ENCODE peak calls at places on chromosomes 11 and 22, in seven cellular contexts. One of them, this sample, is unnamed.

GRCh38 chr11:46050065-46050464 is 71.2 kb downstream of the PHF21A start:
- DNase-seq in left ventricle myocardium inferior: no peak
- DNase-seq in PC-3: peak; percentile 23
- DNase-seq in CD8-positive, alpha-beta T cell: no peak
- DNase-seq in body of pancreas: peak; percentile 25
- DNase-seq in HCT116: peak; percentile 10
- DNase-seq in fibroblast of lung: peak; percentile 93
- DNase-seq in this sample: no peak

GRCh38 chr22:48475661-48476345 is 1351.9 kb downstream of the BRD1 start:
- DNase-seq in PC-3: no peak
- DNase-seq in CD8-positive, alpha-beta T cell: no peak
- DNase-seq in left ventricle myocardium inferior: no peak
- DNase-seq in fibroblast of lung: no peak
- DNase-seq in HCT116: no peak
- DNase-seq in body of pancreas: no peak
- DNase-seq in this sample: no peak

GRCh38 chr11:75352417-75353206 is 1.2 kb upstream of the ARRB1 start:
- DNase-seq in body of pancreas: peak; percentile 54
- DNase-seq in PC-3: no peak
- DNase-seq in fibroblast of lung: no peak
- DNase-seq in HCT116: no peak
- DNase-seq in CD8-positive, alpha-beta T cell: no peak
- DNase-seq in left ventricle myocardium inferior: no peak
- DNase-seq in this sample: no peak

GRCh38 chr11:66543263-66544107 is 2.4 kb downstream of the ZDHHC24 start:
- DNase-seq in PC-3: no peak
- DNase-seq in body of pancreas: peak; percentile 28
- DNase-seq in HCT116: no peak
- DNase-seq in fibroblast of lung: peak; percentile 64
- DNase-seq in left ventricle myocardium inferior: peak; percentile 28
- DNase-seq in CD8-positive, alpha-beta T cell: peak; percentile 61
- DNase-seq in this sample: peak; percentile 89

GRCh38 chr11:74257934-74258553 is 53.4 kb downstream of the P4HA3 start:
- DNase-seq in PC-3: peak; percentile 64
- DNase-seq in CD8-positive, alpha-beta T cell: no peak
- DNase-seq in left ventricle myocardium inferior: peak; percentile 55
- DNase-seq in body of pancreas: peak; percentile 58
- DNase-seq in HCT116: no peak
- DNase-seq in fibroblast of lung: peak; percentile 61
- DNase-seq in this sample: no peak

GRCh38 chr11:122440783-122441701 is 214.5 kb upstream of the UBASH3B start:
- DNase-seq in fibroblast of lung: peak; percentile 8
- DNase-seq in left ventricle myocardium inferior: peak; percentile 43
- DNase-seq in CD8-positive, alpha-beta T cell: no peak
- DNase-seq in PC-3: no peak
- DNase-seq in HCT116: no peak
- DNase-seq in body of pancreas: no peak
- DNase-seq in this sample: no peak

GRCh38 chr22:19429950-19430889 is 1.3 kb downstream of the HIRA start:
- DNase-seq in body of pancreas: no peak
- DNase-seq in CD8-positive, alpha-beta T cell: no peak
- DNase-seq in PC-3: peak; percentile 7
- DNase-seq in HCT116: no peak
- DNase-seq in left ventricle myocardium inferior: peak; percentile 31
- DNase-seq in fibroblast of lung: peak; percentile 78
- DNase-seq in this sample: no peak

GRCh38 chr22:24937114-24937513 is 9.4 kb downstream of the LHFPL7 start:
- DNase-seq in PC-3: peak; percentile 49
- DNase-seq in CD8-positive, alpha-beta T cell: no peak
- DNase-seq in body of pancreas: no peak
- DNase-seq in left ventricle myocardium inferior: no peak
- DNase-seq in HCT116: no peak
- DNase-seq in fibroblast of lung: peak; percentile 7
- DNase-seq in this sample: peak; percentile 57

GRCh38 chr11:62324738-62325556 is 12.3 kb upstream of the ASRGL1 start:
- DNase-seq in left ventricle myocardium inferior: peak; percentile 31
- DNase-seq in CD8-positive, alpha-beta T cell: peak; percentile 41
- DNase-seq in fibroblast of lung: no peak
- DNase-seq in PC-3: peak; percentile 66
- DNase-seq in body of pancreas: no peak
- DNase-seq in HCT116: peak; percentile 34
- DNase-seq in this sample: peak; percentile 69

GRCh38 chr11:70090989-70091388 is 12.9 kb downstream of the ANO1 start:
- DNase-seq in HCT116: no peak
- DNase-seq in CD8-positive, alpha-beta T cell: no peak
- DNase-seq in left ventricle myocardium inferior: peak; percentile 69
- DNase-seq in fibroblast of lung: peak; percentile 33
- DNase-seq in body of pancreas: no peak
- DNase-seq in PC-3: no peak
- DNase-seq in this sample: no peak

GRCh38 chr11:75103380-75104026 is 6.8 kb upstream of the OR2AT4 start:
- DNase-seq in CD8-positive, alpha-beta T cell: no peak
- DNase-seq in PC-3: peak; percentile 73
- DNase-seq in left ventricle myocardium inferior: no peak
- DNase-seq in fibroblast of lung: peak; percentile 77
- DNase-seq in body of pancreas: no peak
- DNase-seq in HCT116: no peak
- DNase-seq in this sample: no peak

GRCh38 chr11:70541176-70541575 is 142.8 kb downstream of the CTTN start:
- DNase-seq in PC-3: no peak
- DNase-seq in body of pancreas: no peak
- DNase-seq in HCT116: no peak
- DNase-seq in CD8-positive, alpha-beta T cell: no peak
- DNase-seq in fibroblast of lung: no peak
- DNase-seq in left ventricle myocardium inferior: no peak
- DNase-seq in this sample: no peak

GRCh38 chr11:94740975-94741707 is 27.0 kb upstream of the AMOTL1 start:
- DNase-seq in fibroblast of lung: peak; percentile 63
- DNase-seq in HCT116: peak; percentile 48
- DNase-seq in PC-3: peak; percentile 87
- DNase-seq in body of pancreas: peak; percentile 53
- DNase-seq in left ventricle myocardium inferior: no peak
- DNase-seq in CD8-positive, alpha-beta T cell: no peak
- DNase-seq in this sample: peak; percentile 60

GRCh38 chr22:35862697-35863096 is 145.0 kb downstream of the APOL5 start:
- DNase-seq in HCT116: no peak
- DNase-seq in body of pancreas: no peak
- DNase-seq in fibroblast of lung: no peak
- DNase-seq in CD8-positive, alpha-beta T cell: no peak
- DNase-seq in left ventricle myocardium inferior: no peak
- DNase-seq in PC-3: no peak
- DNase-seq in this sample: no peak

GRCh38 chr11:102430158-102430836 is 22.3 kb downstream of the TMEM123 start:
- DNase-seq in HCT116: no peak
- DNase-seq in PC-3: no peak
- DNase-seq in fibroblast of lung: peak; percentile 57
- DNase-seq in left ventricle myocardium inferior: no peak
- DNase-seq in CD8-positive, alpha-beta T cell: no peak
- DNase-seq in body of pancreas: no peak
- DNase-seq in this sample: no peak

GRCh38 chr11:109954534-109954933 is 138.7 kb upstream of the ZC3H12C start:
- DNase-seq in fibroblast of lung: no peak
- DNase-seq in PC-3: no peak
- DNase-seq in body of pancreas: no peak
- DNase-seq in CD8-positive, alpha-beta T cell: no peak
- DNase-seq in HCT116: no peak
- DNase-seq in left ventricle myocardium inferior: no peak
- DNase-seq in this sample: no peak

DNA sequence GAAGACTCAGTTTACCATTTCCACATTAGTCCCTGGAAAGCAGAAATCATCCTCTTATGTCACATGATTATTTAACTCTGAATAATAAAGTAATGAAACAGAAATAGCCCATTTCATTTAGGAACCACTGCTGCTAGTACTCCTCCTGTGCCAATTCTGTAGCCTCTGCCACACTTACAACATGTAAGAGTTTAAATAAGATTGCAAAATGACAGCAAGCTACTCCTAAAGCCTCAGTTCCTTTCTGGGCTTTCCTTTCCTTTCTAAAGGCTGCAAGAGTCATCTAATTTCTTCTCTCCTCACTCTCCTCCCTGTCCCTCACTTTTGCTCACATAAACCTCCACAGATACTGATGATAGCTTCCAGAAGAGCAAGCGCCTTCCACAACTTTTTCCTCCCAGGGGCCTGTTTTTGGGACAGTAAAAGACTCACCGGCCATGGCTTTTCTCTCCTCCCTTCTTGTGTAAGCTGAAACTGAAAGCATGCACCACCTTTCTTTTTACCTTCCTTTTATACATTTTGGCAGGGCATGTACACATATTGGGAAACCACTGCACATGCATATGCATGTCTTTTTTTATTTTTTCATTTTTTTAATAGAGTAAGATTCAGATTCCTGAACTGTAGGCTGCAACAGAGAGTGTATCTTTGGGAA is 38.5 kb downstream of the CARD18 start:
- DNase-seq in left ventricle myocardium inferior: no peak
- DNase-seq in body of pancreas: no peak
- DNase-seq in HCT116: no peak
- DNase-seq in CD8-positive, alpha-beta T cell: no peak
- DNase-seq in fibroblast of lung: no peak
- DNase-seq in PC-3: no peak
- DNase-seq in this sample: no peak
- H3K4me3 ChIP-seq in left ventricle myocardium inferior: no peak overlapping the region
- H3K4me3 ChIP-seq in body of pancreas: no peak overlapping the region
- H3K4me3 ChIP-seq in HCT116: no peak overlapping the region
- H3K4me3 ChIP-seq in CD8-positive, alpha-beta T cell: no peak overlapping the region
- H3K4me3 ChIP-seq in fibroblast of lung: no peak overlapping the region
- H3K4me3 ChIP-seq in PC-3: no peak overlapping the region
- H3K4me3 ChIP-seq in this sample: no peak overlapping the region

GRCh38 chr11:2791521-2792375 is 92.0 kb upstream of the KCNQ1OT1 start:
- DNase-seq in fibroblast of lung: no peak
- DNase-seq in CD8-positive, alpha-beta T cell: peak; percentile 22
- DNase-seq in PC-3: no peak
- DNase-seq in body of pancreas: peak; percentile 30
- DNase-seq in HCT116: no peak
- DNase-seq in left ventricle myocardium inferior: peak; percentile 21
- DNase-seq in this sample: peak; percentile 4

GRCh38 chr11:2794419-2794795 is 91.2 kb downstream of the CDKN1C start:
- DNase-seq in fibroblast of lung: no peak
- DNase-seq in left ventricle myocardium inferior: peak; percentile 9
- DNase-seq in HCT116: no peak
- DNase-seq in PC-3: no peak
- DNase-seq in CD8-positive, alpha-beta T cell: no peak
- DNase-seq in body of pancreas: no peak
- DNase-seq in this sample: peak; percentile 3

GRCh38 chr11:2791139-2791520 is 91.3 kb upstream of the KCNQ1OT1 start:
- DNase-seq in fibroblast of lung: no peak
- DNase-seq in body of pancreas: peak; percentile 20
- DNase-seq in CD8-positive, alpha-beta T cell: no peak
- DNase-seq in PC-3: no peak
- DNase-seq in HCT116: no peak
- DNase-seq in left ventricle myocardium inferior: peak; percentile 15
- DNase-seq in this sample: no peak

GRCh38 chr11:2793781-2794418 is 91.7 kb downstream of the CDKN1C start:
- DNase-seq in CD8-positive, alpha-beta T cell: no peak
- DNase-seq in left ventricle myocardium inferior: peak; percentile 3
- DNase-seq in fibroblast of lung: no peak
- DNase-seq in body of pancreas: peak; percentile 9
- DNase-seq in HCT116: no peak
- DNase-seq in PC-3: no peak
- DNase-seq in this sample: peak; percentile 4

GRCh38 chr11:2792376-2793250 is 92.8 kb upstream of the KCNQ1OT1 start:
- DNase-seq in HCT116: no peak
- DNase-seq in PC-3: peak; percentile 35
- DNase-seq in left ventricle myocardium inferior: peak; percentile 11
- DNase-seq in body of pancreas: peak; percentile 17
- DNase-seq in fibroblast of lung: no peak
- DNase-seq in CD8-positive, alpha-beta T cell: no peak
- DNase-seq in this sample: peak; percentile 3
- H3K27me3 ChIP-seq in HCT116: no peaks in the 10 kb centered on the region
- H3K27me3 ChIP-seq in PC-3: no peaks in the 10 kb centered on the region
- H3K27me3 ChIP-seq in left ventricle myocardium inferior: no peaks in the 10 kb centered on the region
- H3K27me3 ChIP-seq in body of pancreas: no peaks in the 10 kb centered on the region
- H3K27me3 ChIP-seq in fibroblast of lung: peaks cover 5% of the 10 kb centered on the region
- H3K27me3 ChIP-seq in CD8-positive, alpha-beta T cell: no peaks in the 10 kb centered on the region
- H3K27me3 ChIP-seq in this sample: no peaks in the 10 kb centered on the region

GRCh38 chr11:56624661-56625110 is 10.0 kb upstream of the OR5M1 start:
- DNase-seq in left ventricle myocardium inferior: no peak
- DNase-seq in PC-3: peak; percentile 86
- DNase-seq in fibroblast of lung: peak; percentile 41
- DNase-seq in CD8-positive, alpha-beta T cell: no peak
- DNase-seq in body of pancreas: no peak
- DNase-seq in HCT116: no peak
- DNase-seq in this sample: no peak
- TF ChIP-seq CTCF in left ventricle myocardium inferior: peak; percentile 45
- TF ChIP-seq CTCF in PC-3: peak; percentile 81
- TF ChIP-seq CTCF in fibroblast of lung: no peak
- TF ChIP-seq CTCF in CD8-positive, alpha-beta T cell: no peak
- TF ChIP-seq CTCF in body of pancreas: peak; percentile 35
- TF ChIP-seq CTCF in HCT116: no peak
- TF ChIP-seq CTCF in this sample: no peak

GRCh38 chr11:788953-789940 is 643 bp downstream of the CEND1 start:
- DNase-seq in body of pancreas: no peak
- DNase-seq in HCT116: no peak
- DNase-seq in CD8-positive, alpha-beta T cell: no peak
- DNase-seq in left ventricle myocardium inferior: no peak
- DNase-seq in fibroblast of lung: no peak
- DNase-seq in PC-3: no peak
- DNase-seq in this sample: no peak

GRCh38 chr11:788009-788640 is 1.8 kb downstream of the CEND1 start:
- DNase-seq in HCT116: no peak
- DNase-seq in fibroblast of lung: no peak
- DNase-seq in CD8-positive, alpha-beta T cell: no peak
- DNase-seq in body of pancreas: no peak
- DNase-seq in left ventricle myocardium inferior: no peak
- DNase-seq in PC-3: no peak
- DNase-seq in this sample: no peak

GRCh38 chr11:791658-792534 is 2.0 kb upstream of the CEND1 start:
- DNase-seq in PC-3: no peak
- DNase-seq in left ventricle myocardium inferior: no peak
- DNase-seq in fibroblast of lung: no peak
- DNase-seq in CD8-positive, alpha-beta T cell: no peak
- DNase-seq in body of pancreas: no peak
- DNase-seq in HCT116: no peak
- DNase-seq in this sample: no peak

GRCh38 chr11:790721-791564 is 1.1 kb upstream of the CEND1 start:
- DNase-seq in body of pancreas: no peak
- DNase-seq in PC-3: no peak
- DNase-seq in left ventricle myocardium inferior: no peak
- DNase-seq in CD8-positive, alpha-beta T cell: no peak
- DNase-seq in HCT116: no peak
- DNase-seq in fibroblast of lung: peak; percentile 26
- DNase-seq in this sample: no peak

DNA sequence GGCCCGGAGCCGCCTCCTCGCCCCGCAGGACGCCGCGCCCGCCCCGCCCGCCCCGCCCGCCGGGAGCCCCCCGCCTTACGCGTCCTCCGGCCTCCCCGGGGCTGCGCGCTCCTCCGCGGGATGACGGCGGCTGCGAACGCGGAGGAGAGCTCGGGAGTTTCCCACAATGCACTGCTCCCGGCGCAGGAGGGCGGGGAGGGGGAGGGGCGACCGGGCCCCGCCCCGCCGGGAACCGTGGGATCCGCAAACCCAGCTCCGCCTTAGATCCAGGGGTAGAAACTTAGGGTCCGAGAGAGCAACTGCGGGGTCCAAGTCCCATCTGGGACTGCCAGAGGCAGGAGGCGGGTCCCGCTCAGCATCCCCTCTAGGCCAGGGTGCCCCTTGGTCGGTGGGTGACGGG is at the start of gene CEND1:
- DNase-seq in fibroblast of lung: peak; percentile 34
- DNase-seq in body of pancreas: no peak
- DNase-seq in PC-3: no peak
- DNase-seq in HCT116: no peak
- DNase-seq in left ventricle myocardium inferior: no peak
- DNase-seq in CD8-positive, alpha-beta T cell: no peak
- DNase-seq in this sample: peak; percentile 51
- H3K4me3 ChIP-seq in fibroblast of lung: peak within 1 kb of the TSS; percentile 51
- H3K4me3 ChIP-seq in body of pancreas: no peak within 1 kb of the TSS
- H3K4me3 ChIP-seq in PC-3: no peak within 1 kb of the TSS
- H3K4me3 ChIP-seq in HCT116: no peak within 1 kb of the TSS
- H3K4me3 ChIP-seq in left ventricle myocardium inferior: peak within 1 kb of the TSS; percentile 34
- H3K4me3 ChIP-seq in CD8-positive, alpha-beta T cell: no peak within 1 kb of the TSS
- H3K4me3 ChIP-seq in this sample: no peak within 1 kb of the TSS

GRCh38 chr11:117441146-117441975 is 113.7 kb downstream of the CEP164 start:
- DNase-seq in HCT116: no peak
- DNase-seq in PC-3: no peak
- DNase-seq in CD8-positive, alpha-beta T cell: no peak
- DNase-seq in body of pancreas: no peak
- DNase-seq in fibroblast of lung: no peak
- DNase-seq in left ventricle myocardium inferior: no peak
- DNase-seq in this sample: no peak
- H3K27me3 ChIP-seq in HCT116: peaks cover 39% of the 10 kb centered on the region
- H3K27me3 ChIP-seq in PC-3: peaks cover 82% of the 10 kb centered on the region
- H3K27me3 ChIP-seq in CD8-positive, alpha-beta T cell: no peaks in the 10 kb centered on the region
- H3K27me3 ChIP-seq in body of pancreas: no peaks in the 10 kb centered on the region
- H3K27me3 ChIP-seq in fibroblast of lung: peaks cover 17% of the 10 kb centered on the region
- H3K27me3 ChIP-seq in left ventricle myocardium inferior: peaks cover 23% of the 10 kb centered on the region
- H3K27me3 ChIP-seq in this sample: no peaks in the 10 kb centered on the region